ENCODE peak calls at places on chromosomes 4 and X, in seven cellular contexts. One of them, this sample, is unnamed.

GRCh38 chr4:3354455-3354811 is 61.6 kb downstream of the RGS12 start:
- DNase-seq in epithelial cell of prostate: no peak
- DNase-seq in left ventricle myocardium inferior: no peak
- DNase-seq in body of pancreas: no peak
- DNase-seq in right cardiac atrium: no peak
- DNase-seq in fibroblast of lung: no peak
- DNase-seq in GM23338: no peak
- DNase-seq in this sample: no peak

GRCh38 chr4:94758141-94758699 is 465 bp downstream of the BMPR1B start:
- DNase-seq in body of pancreas: peak; percentile 38
- DNase-seq in right cardiac atrium: peak; percentile 58
- DNase-seq in fibroblast of lung: peak; percentile 41
- DNase-seq in GM23338: peak; percentile 81
- DNase-seq in epithelial cell of prostate: no peak
- DNase-seq in left ventricle myocardium inferior: no peak
- DNase-seq in this sample: peak; percentile 62

GRCh38 chrX:109392895-109393294 is 89.0 kb downstream of the GUCY2F start:
- DNase-seq in right cardiac atrium: no peak
- DNase-seq in fibroblast of lung: no peak
- DNase-seq in epithelial cell of prostate: no peak
- DNase-seq in body of pancreas: no peak
- DNase-seq in GM23338: no peak
- DNase-seq in left ventricle myocardium inferior: no peak
- DNase-seq in this sample: no peak

GRCh38 chr4:80931645-80932215 is 98.8 kb upstream of the BMP3 start:
- DNase-seq in GM23338: no peak
- DNase-seq in right cardiac atrium: no peak
- DNase-seq in epithelial cell of prostate: no peak
- DNase-seq in body of pancreas: no peak
- DNase-seq in fibroblast of lung: peak; percentile 3
- DNase-seq in left ventricle myocardium inferior: no peak
- DNase-seq in this sample: no peak

GRCh38 chrX:74249963-74250362 is 54.0 kb upstream of the ZCCHC13 start:
- DNase-seq in body of pancreas: no peak
- DNase-seq in right cardiac atrium: no peak
- DNase-seq in GM23338: peak; percentile 74
- DNase-seq in fibroblast of lung: no peak
- DNase-seq in left ventricle myocardium inferior: no peak
- DNase-seq in epithelial cell of prostate: no peak
- DNase-seq in this sample: no peak

GRCh38 chr4:38757945-38758344 is 24.8 kb downstream of the TLR10 start:
- DNase-seq in right cardiac atrium: no peak
- DNase-seq in fibroblast of lung: no peak
- DNase-seq in left ventricle myocardium inferior: no peak
- DNase-seq in body of pancreas: peak; percentile 18
- DNase-seq in GM23338: peak; percentile 65
- DNase-seq in epithelial cell of prostate: no peak
- DNase-seq in this sample: no peak

GRCh38 chrX:45479835-45480422 is 279.3 kb upstream of the DIPK2B start:
- DNase-seq in GM23338: no peak
- DNase-seq in epithelial cell of prostate: peak; percentile 91
- DNase-seq in body of pancreas: no peak
- DNase-seq in fibroblast of lung: peak; percentile 92
- DNase-seq in left ventricle myocardium inferior: no peak
- DNase-seq in right cardiac atrium: no peak
- DNase-seq in this sample: no peak

GRCh38 chrX:107482046-107482445 is 32.6 kb downstream of the FRMPD3 start:
- DNase-seq in right cardiac atrium: no peak
- DNase-seq in body of pancreas: no peak
- DNase-seq in epithelial cell of prostate: no peak
- DNase-seq in GM23338: no peak
- DNase-seq in left ventricle myocardium inferior: no peak
- DNase-seq in fibroblast of lung: peak; percentile 7
- DNase-seq in this sample: no peak

GRCh38 chr4:10096201-10096975 is 20.2 kb downstream of the WDR1 start:
- DNase-seq in fibroblast of lung: peak; percentile 97
- DNase-seq in body of pancreas: no peak
- DNase-seq in epithelial cell of prostate: peak; percentile 85
- DNase-seq in GM23338: no peak
- DNase-seq in left ventricle myocardium inferior: peak; percentile 64
- DNase-seq in right cardiac atrium: peak; percentile 78
- DNase-seq in this sample: peak; percentile 70

GRCh38 chrX:30653415-30654131 is at the start of gene GK:
- DNase-seq in body of pancreas: no peak
- DNase-seq in epithelial cell of prostate: no peak
- DNase-seq in left ventricle myocardium inferior: peak; percentile 15
- DNase-seq in GM23338: peak; percentile 12
- DNase-seq in fibroblast of lung: no peak
- DNase-seq in right cardiac atrium: no peak
- DNase-seq in this sample: peak; percentile 51

GRCh38 chr4:12242354-12242753 is 813.7 kb upstream of the HS3ST1 start:
- DNase-seq in right cardiac atrium: no peak
- DNase-seq in fibroblast of lung: no peak
- DNase-seq in GM23338: no peak
- DNase-seq in body of pancreas: no peak
- DNase-seq in epithelial cell of prostate: no peak
- DNase-seq in left ventricle myocardium inferior: no peak
- DNase-seq in this sample: no peak

GRCh38 chr4:158300012-158300411 is 89.7 kb downstream of the TMEM144 start:
- DNase-seq in left ventricle myocardium inferior: no peak
- DNase-seq in fibroblast of lung: no peak
- DNase-seq in right cardiac atrium: no peak
- DNase-seq in body of pancreas: no peak
- DNase-seq in GM23338: no peak
- DNase-seq in epithelial cell of prostate: no peak
- DNase-seq in this sample: no peak

GRCh38 chrX:45795546-45795945 is 594.9 kb upstream of the DIPK2B start:
- DNase-seq in left ventricle myocardium inferior: no peak
- DNase-seq in body of pancreas: no peak
- DNase-seq in GM23338: no peak
- DNase-seq in fibroblast of lung: peak; percentile 62
- DNase-seq in epithelial cell of prostate: no peak
- DNase-seq in right cardiac atrium: no peak
- DNase-seq in this sample: no peak

GRCh38 chr4:37653601-37654000 is 32.6 kb downstream of the RELL1 start:
- DNase-seq in epithelial cell of prostate: no peak
- DNase-seq in left ventricle myocardium inferior: no peak
- DNase-seq in body of pancreas: no peak
- DNase-seq in GM23338: peak; percentile 48
- DNase-seq in right cardiac atrium: no peak
- DNase-seq in fibroblast of lung: no peak
- DNase-seq in this sample: no peak

GRCh38 chr4:86178216-86178615 is 181.6 kb downstream of the MAPK10 start:
- DNase-seq in epithelial cell of prostate: no peak
- DNase-seq in right cardiac atrium: no peak
- DNase-seq in fibroblast of lung: no peak
- DNase-seq in GM23338: no peak
- DNase-seq in left ventricle myocardium inferior: no peak
- DNase-seq in body of pancreas: no peak
- DNase-seq in this sample: no peak

GRCh38 chr4:184382189-184382846 is 92.0 kb downstream of the IRF2 start:
- DNase-seq in left ventricle myocardium inferior: no peak
- DNase-seq in epithelial cell of prostate: no peak
- DNase-seq in fibroblast of lung: no peak
- DNase-seq in body of pancreas: no peak
- DNase-seq in right cardiac atrium: no peak
- DNase-seq in GM23338: no peak
- DNase-seq in this sample: no peak

GRCh38 chrX:120839506-120839905 is 36.2 kb downstream of the CT47B1 start:
- DNase-seq in epithelial cell of prostate: no peak
- DNase-seq in fibroblast of lung: peak; percentile 60
- DNase-seq in GM23338: no peak
- DNase-seq in left ventricle myocardium inferior: no peak
- DNase-seq in right cardiac atrium: no peak
- DNase-seq in body of pancreas: no peak
- DNase-seq in this sample: no peak

GRCh38 chr4:22911285-22911684 is 218.5 kb downstream of the GBA3 start:
- DNase-seq in body of pancreas: no peak
- DNase-seq in right cardiac atrium: no peak
- DNase-seq in GM23338: no peak
- DNase-seq in fibroblast of lung: no peak
- DNase-seq in left ventricle myocardium inferior: no peak
- DNase-seq in epithelial cell of prostate: no peak
- DNase-seq in this sample: no peak

GRCh38 chr4:8582941-8583654 is 2.9 kb downstream of the GPR78 start:
- DNase-seq in body of pancreas: no peak
- DNase-seq in right cardiac atrium: no peak
- DNase-seq in left ventricle myocardium inferior: no peak
- DNase-seq in GM23338: no peak
- DNase-seq in epithelial cell of prostate: no peak
- DNase-seq in fibroblast of lung: no peak
- DNase-seq in this sample: no peak

DNA sequence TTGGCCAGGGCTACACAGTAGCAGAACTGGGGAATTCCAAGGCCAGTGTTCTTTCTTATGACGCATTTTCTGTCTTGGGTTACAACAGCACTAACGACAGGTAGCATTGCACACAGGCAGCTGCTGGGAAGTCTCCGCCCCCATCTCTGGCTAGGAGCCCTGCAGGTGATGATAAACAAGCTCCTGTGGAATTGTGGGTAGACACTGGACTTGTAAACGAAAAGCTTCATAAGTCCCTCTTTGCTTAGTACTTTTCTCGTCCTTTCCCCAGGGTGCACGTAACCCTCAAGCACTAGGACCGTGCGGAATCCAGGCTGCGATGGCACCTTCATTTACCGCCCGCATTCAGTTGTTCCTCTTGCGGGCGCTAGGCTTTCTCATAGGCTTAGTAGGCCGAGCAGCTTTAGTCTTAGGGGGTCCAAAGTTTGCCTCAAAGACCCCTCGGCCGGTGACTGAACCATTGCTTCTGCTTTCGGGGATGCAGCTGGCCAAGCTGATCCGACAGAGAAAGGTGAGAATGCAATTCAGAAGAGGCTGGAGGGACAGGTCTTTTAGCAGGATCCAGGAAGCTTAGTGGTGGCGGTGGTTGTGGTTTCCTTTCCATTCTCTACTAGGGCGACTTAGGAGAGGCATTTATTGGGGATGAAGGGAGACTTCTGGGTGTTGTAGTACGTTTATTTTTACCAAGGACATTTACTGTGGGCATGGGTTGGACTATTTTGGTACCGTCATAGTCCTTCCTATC is at the start of gene FAAH2:
- DNase-seq in GM23338: peak; percentile 74
- DNase-seq in left ventricle myocardium inferior: no peak
- DNase-seq in fibroblast of lung: no peak
- DNase-seq in right cardiac atrium: no peak
- DNase-seq in epithelial cell of prostate: peak; percentile 88
- DNase-seq in body of pancreas: peak; percentile 82
- DNase-seq in this sample: peak; percentile 78
- H3K27ac ChIP-seq in GM23338: no peak within 1 kb of the TSS
- H3K27ac ChIP-seq in left ventricle myocardium inferior: no peak within 1 kb of the TSS
- H3K27ac ChIP-seq in fibroblast of lung: no peak within 1 kb of the TSS
- H3K27ac ChIP-seq in right cardiac atrium: no peak within 1 kb of the TSS
- H3K27ac ChIP-seq in epithelial cell of prostate: peak within 1 kb of the TSS; percentile 79
- H3K27ac ChIP-seq in body of pancreas: peak within 1 kb of the TSS; percentile 88
- H3K27ac ChIP-seq in this sample: peak within 1 kb of the TSS; percentile 65

GRCh38 chr4:139859876-139860275 is 194.3 kb downstream of the MGST2 start:
- DNase-seq in left ventricle myocardium inferior: no peak
- DNase-seq in body of pancreas: no peak
- DNase-seq in epithelial cell of prostate: no peak
- DNase-seq in right cardiac atrium: no peak
- DNase-seq in GM23338: no peak
- DNase-seq in fibroblast of lung: no peak
- DNase-seq in this sample: no peak

GRCh38 chr4:139858436-139859225 is 193.0 kb downstream of the MGST2 start:
- DNase-seq in body of pancreas: no peak
- DNase-seq in fibroblast of lung: peak; percentile 9
- DNase-seq in right cardiac atrium: no peak
- DNase-seq in GM23338: no peak
- DNase-seq in epithelial cell of prostate: no peak
- DNase-seq in left ventricle myocardium inferior: no peak
- DNase-seq in this sample: no peak

GRCh38 chr4:139857977-139858376 is 192.4 kb downstream of the MGST2 start:
- DNase-seq in right cardiac atrium: no peak
- DNase-seq in fibroblast of lung: no peak
- DNase-seq in epithelial cell of prostate: no peak
- DNase-seq in left ventricle myocardium inferior: no peak
- DNase-seq in GM23338: no peak
- DNase-seq in body of pancreas: no peak
- DNase-seq in this sample: no peak

GRCh38 chr4:139860435-139861024 is 194.9 kb downstream of the MGST2 start:
- DNase-seq in left ventricle myocardium inferior: no peak
- DNase-seq in body of pancreas: no peak
- DNase-seq in right cardiac atrium: no peak
- DNase-seq in GM23338: no peak
- DNase-seq in fibroblast of lung: no peak
- DNase-seq in epithelial cell of prostate: no peak
- DNase-seq in this sample: no peak

DNA sequence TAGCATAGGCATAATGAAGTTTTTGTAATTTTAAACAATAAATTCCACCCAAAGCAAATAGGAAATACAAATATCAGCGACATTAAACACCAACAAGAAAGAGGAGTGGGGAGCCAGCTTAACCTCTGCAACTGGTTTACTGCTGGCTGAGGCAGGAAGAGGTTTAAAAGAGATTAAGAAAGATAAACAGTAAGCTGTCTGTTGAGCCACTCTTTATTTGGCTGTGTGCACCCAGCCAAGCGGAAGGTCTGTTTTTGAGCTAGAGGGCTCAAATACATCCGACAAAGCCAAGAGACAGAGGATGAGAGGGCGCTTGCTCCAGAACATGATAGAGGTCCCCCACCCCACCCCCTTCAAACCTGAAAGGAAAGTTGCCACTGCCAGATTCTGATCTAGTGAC is 191.4 kb downstream of the MGST2 start:
- DNase-seq in epithelial cell of prostate: no peak
- DNase-seq in fibroblast of lung: peak; percentile 49
- DNase-seq in body of pancreas: no peak
- DNase-seq in left ventricle myocardium inferior: no peak
- DNase-seq in right cardiac atrium: no peak
- DNase-seq in GM23338: no peak
- DNase-seq in this sample: no peak
- H3K27ac ChIP-seq in epithelial cell of prostate: no peak overlapping the region
- H3K27ac ChIP-seq in fibroblast of lung: no peak overlapping the region
- H3K27ac ChIP-seq in body of pancreas: no peak overlapping the region
- H3K27ac ChIP-seq in left ventricle myocardium inferior: no peak overlapping the region
- H3K27ac ChIP-seq in right cardiac atrium: no peak overlapping the region
- H3K27ac ChIP-seq in GM23338: no peak overlapping the region
- H3K27ac ChIP-seq in this sample: no peak overlapping the region

GRCh38 chr4:75643651-75644050 is 13.3 kb upstream of the CDKL2 start:
- DNase-seq in epithelial cell of prostate: no peak
- DNase-seq in body of pancreas: no peak
- DNase-seq in left ventricle myocardium inferior: no peak
- DNase-seq in GM23338: no peak
- DNase-seq in fibroblast of lung: peak; percentile 44
- DNase-seq in right cardiac atrium: no peak
- DNase-seq in this sample: no peak
- H3K27ac ChIP-seq in epithelial cell of prostate: no peak overlapping the region
- H3K27ac ChIP-seq in body of pancreas: no peak overlapping the region
- H3K27ac ChIP-seq in left ventricle myocardium inferior: no peak overlapping the region
- H3K27ac ChIP-seq in GM23338: peak overlapping the region; percentile 26
- H3K27ac ChIP-seq in fibroblast of lung: no peak overlapping the region
- H3K27ac ChIP-seq in right cardiac atrium: no peak overlapping the region
- H3K27ac ChIP-seq in this sample: no peak overlapping the region

DNA sequence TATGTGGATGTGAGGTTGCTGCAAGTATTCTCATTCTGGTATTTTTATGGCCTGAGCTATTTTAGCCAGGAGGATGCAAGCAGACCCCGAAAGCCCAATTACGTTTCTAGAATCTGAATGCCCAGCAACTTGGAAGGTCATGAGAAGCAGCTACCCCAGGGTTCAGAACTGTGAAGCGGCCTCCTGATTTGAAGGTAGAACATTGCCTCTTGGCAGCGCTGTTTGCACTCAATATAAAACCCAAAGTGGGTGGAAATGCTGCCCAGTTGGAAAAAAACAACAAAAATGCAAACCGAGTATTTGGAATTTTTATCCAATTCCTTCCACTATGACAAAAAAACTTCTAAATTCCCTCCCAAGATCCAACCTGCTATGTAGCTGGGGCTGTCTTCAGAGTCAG is 103.4 kb upstream of the RBPJ start:
- DNase-seq in body of pancreas: no peak
- DNase-seq in epithelial cell of prostate: no peak
- DNase-seq in fibroblast of lung: no peak
- DNase-seq in GM23338: no peak
- DNase-seq in right cardiac atrium: no peak
- DNase-seq in left ventricle myocardium inferior: no peak
- DNase-seq in this sample: no peak
- H3K27ac ChIP-seq in body of pancreas: no peak overlapping the region
- H3K27ac ChIP-seq in epithelial cell of prostate: no peak overlapping the region
- H3K27ac ChIP-seq in fibroblast of lung: no peak overlapping the region
- H3K27ac ChIP-seq in GM23338: no peak overlapping the region
- H3K27ac ChIP-seq in right cardiac atrium: no peak overlapping the region
- H3K27ac ChIP-seq in left ventricle myocardium inferior: peak overlapping the region; percentile 6
- H3K27ac ChIP-seq in this sample: peak overlapping the region; percentile 76

This sample was measured in lower lobe of right lung.